ENCODE peak calls at places on chromosomes 13 and 19, in nine cellular contexts. One of them, this sample, is unnamed.

GRCh38 chr13:110382229-110382628 is 75.1 kb downstream of the COL4A2 start:
- DNase-seq in choroid plexus epithelial cell: peak; percentile 88
- DNase-seq in WTC11: no peak
- DNase-seq in BJ: no peak
- DNase-seq in uterus: no peak
- DNase-seq in cardiac fibroblast: peak; percentile 98
- DNase-seq in K562: no peak
- DNase-seq in astrocyte: peak; percentile 87
- DNase-seq in AG04449: no peak
- DNase-seq in this sample: no peak

GRCh38 chr13:21481359-21481758 is 22.3 kb upstream of the ZDHHC20 start:
- DNase-seq in astrocyte: no peak
- DNase-seq in choroid plexus epithelial cell: no peak
- DNase-seq in uterus: no peak
- DNase-seq in K562: no peak
- DNase-seq in BJ: no peak
- DNase-seq in cardiac fibroblast: no peak
- DNase-seq in WTC11: no peak
- DNase-seq in AG04449: no peak
- DNase-seq in this sample: no peak

GRCh38 chr19:1451916-1452801 is 2.2 kb downstream of the APC2 start:
- DNase-seq in AG04449: no peak
- DNase-seq in cardiac fibroblast: no peak
- DNase-seq in uterus: no peak
- DNase-seq in K562: no peak
- DNase-seq in BJ: no peak
- DNase-seq in WTC11: peak; percentile 61
- DNase-seq in astrocyte: no peak
- DNase-seq in choroid plexus epithelial cell: no peak
- DNase-seq in this sample: no peak

GRCh38 chr19:13169769-13170168 is 19.6 kb downstream of the IER2 start:
- DNase-seq in choroid plexus epithelial cell: no peak
- DNase-seq in uterus: no peak
- DNase-seq in cardiac fibroblast: peak; percentile 51
- DNase-seq in astrocyte: peak; percentile 48
- DNase-seq in WTC11: no peak
- DNase-seq in K562: peak; percentile 39
- DNase-seq in AG04449: no peak
- DNase-seq in BJ: no peak
- DNase-seq in this sample: no peak

GRCh38 chr19:34120846-34121639 is 51.3 kb upstream of the LSM14A start:
- DNase-seq in choroid plexus epithelial cell: peak; percentile 79
- DNase-seq in AG04449: no peak
- DNase-seq in cardiac fibroblast: peak; percentile 71
- DNase-seq in uterus: no peak
- DNase-seq in BJ: no peak
- DNase-seq in astrocyte: peak; percentile 16
- DNase-seq in WTC11: peak; percentile 66
- DNase-seq in K562: peak; percentile 52
- DNase-seq in this sample: peak; percentile 77

GRCh38 chr13:111184685-111185401 is 69.7 kb downstream of the ARHGEF7 start:
- DNase-seq in uterus: no peak
- DNase-seq in AG04449: no peak
- DNase-seq in K562: no peak
- DNase-seq in WTC11: no peak
- DNase-seq in choroid plexus epithelial cell: peak; percentile 52
- DNase-seq in astrocyte: no peak
- DNase-seq in BJ: no peak
- DNase-seq in cardiac fibroblast: peak; percentile 71
- DNase-seq in this sample: peak; percentile 70

GRCh38 chr13:113962975-113963374 is 10.9 kb downstream of the C13orf46 start:
- DNase-seq in cardiac fibroblast: no peak
- DNase-seq in uterus: no peak
- DNase-seq in BJ: no peak
- DNase-seq in astrocyte: no peak
- DNase-seq in K562: no peak
- DNase-seq in AG04449: no peak
- DNase-seq in choroid plexus epithelial cell: no peak
- DNase-seq in WTC11: no peak
- DNase-seq in this sample: no peak

GRCh38 chr19:47994209-47994802 is at the start of gene ELSPBP1:
- DNase-seq in AG04449: no peak
- DNase-seq in choroid plexus epithelial cell: no peak
- DNase-seq in WTC11: no peak
- DNase-seq in astrocyte: no peak
- DNase-seq in BJ: no peak
- DNase-seq in cardiac fibroblast: no peak
- DNase-seq in K562: no peak
- DNase-seq in uterus: no peak
- DNase-seq in this sample: no peak

GRCh38 chr19:51368366-51369282 is at the start of gene CLDND2:
- DNase-seq in cardiac fibroblast: no peak
- DNase-seq in AG04449: no peak
- DNase-seq in WTC11: no peak
- DNase-seq in uterus: no peak
- DNase-seq in astrocyte: no peak
- DNase-seq in choroid plexus epithelial cell: no peak
- DNase-seq in K562: peak; percentile 47
- DNase-seq in BJ: no peak
- DNase-seq in this sample: peak; percentile 72

GRCh38 chr13:77584111-77584510 is 48.6 kb downstream of the SCEL start:
- DNase-seq in WTC11: no peak
- DNase-seq in AG04449: no peak
- DNase-seq in cardiac fibroblast: no peak
- DNase-seq in K562: no peak
- DNase-seq in uterus: no peak
- DNase-seq in choroid plexus epithelial cell: no peak
- DNase-seq in BJ: no peak
- DNase-seq in astrocyte: no peak
- DNase-seq in this sample: no peak

GRCh38 chr13:23799945-23800344 is 89.3 kb downstream of the MIPEP start:
- DNase-seq in uterus: no peak
- DNase-seq in K562: no peak
- DNase-seq in BJ: no peak
- DNase-seq in WTC11: no peak
- DNase-seq in AG04449: no peak
- DNase-seq in astrocyte: no peak
- DNase-seq in choroid plexus epithelial cell: peak; percentile 56
- DNase-seq in cardiac fibroblast: peak; percentile 37
- DNase-seq in this sample: peak; percentile 12

GRCh38 chr19:12727745-12728433 is 4.2 kb upstream of the TNPO2 start:
- DNase-seq in K562: no peak
- DNase-seq in AG04449: no peak
- DNase-seq in WTC11: no peak
- DNase-seq in cardiac fibroblast: no peak
- DNase-seq in astrocyte: no peak
- DNase-seq in choroid plexus epithelial cell: no peak
- DNase-seq in uterus: no peak
- DNase-seq in BJ: no peak
- DNase-seq in this sample: no peak

GRCh38 chr19:39941615-39942507 is 7.4 kb upstream of the FCGBP start:
- DNase-seq in WTC11: no peak
- DNase-seq in K562: no peak
- DNase-seq in astrocyte: peak; percentile 27
- DNase-seq in uterus: no peak
- DNase-seq in cardiac fibroblast: peak; percentile 43
- DNase-seq in AG04449: peak; percentile 12
- DNase-seq in BJ: no peak
- DNase-seq in choroid plexus epithelial cell: peak; percentile 87
- DNase-seq in this sample: peak; percentile 76

GRCh38 chr13:91136806-91137205 is 210.7 kb upstream of the MIR17HG start:
- DNase-seq in cardiac fibroblast: no peak
- DNase-seq in uterus: no peak
- DNase-seq in choroid plexus epithelial cell: no peak
- DNase-seq in astrocyte: no peak
- DNase-seq in BJ: no peak
- DNase-seq in K562: peak; percentile 67
- DNase-seq in WTC11: no peak
- DNase-seq in AG04449: no peak
- DNase-seq in this sample: no peak

GRCh38 chr13:109790951-109791605 is 4.7 kb upstream of the IRS2 start:
- DNase-seq in uterus: no peak
- DNase-seq in astrocyte: no peak
- DNase-seq in AG04449: no peak
- DNase-seq in K562: no peak
- DNase-seq in WTC11: no peak
- DNase-seq in cardiac fibroblast: peak; percentile 59
- DNase-seq in BJ: no peak
- DNase-seq in choroid plexus epithelial cell: peak; percentile 77
- DNase-seq in this sample: peak; percentile 33

GRCh38 chr19:19064098-19064722 is 416 bp downstream of the SLC25A42 start:
- DNase-seq in cardiac fibroblast: no peak
- DNase-seq in uterus: no peak
- DNase-seq in WTC11: no peak
- DNase-seq in AG04449: no peak
- DNase-seq in BJ: no peak
- DNase-seq in K562: no peak
- DNase-seq in choroid plexus epithelial cell: no peak
- DNase-seq in astrocyte: no peak
- DNase-seq in this sample: peak; percentile 24

GRCh38 chr13:94192576-94192975 is 286.9 kb downstream of the DCT start:
- DNase-seq in K562: no peak
- DNase-seq in WTC11: peak; percentile 50
- DNase-seq in BJ: no peak
- DNase-seq in choroid plexus epithelial cell: peak; percentile 63
- DNase-seq in AG04449: no peak
- DNase-seq in astrocyte: no peak
- DNase-seq in cardiac fibroblast: peak; percentile 47
- DNase-seq in uterus: no peak
- DNase-seq in this sample: peak; percentile 33
- TF ChIP-seq CTCF in K562: no peak
- TF ChIP-seq CTCF in WTC11: peak; percentile 49
- TF ChIP-seq CTCF in BJ: peak; percentile 53
- TF ChIP-seq CTCF in choroid plexus epithelial cell: peak; percentile 70
- TF ChIP-seq CTCF in AG04449: peak; percentile 57
- TF ChIP-seq CTCF in astrocyte: peak; percentile 29
- TF ChIP-seq CTCF in cardiac fibroblast: peak; percentile 47
- TF ChIP-seq CTCF in uterus: no peak
- TF ChIP-seq CTCF in this sample: no peak

DNA sequence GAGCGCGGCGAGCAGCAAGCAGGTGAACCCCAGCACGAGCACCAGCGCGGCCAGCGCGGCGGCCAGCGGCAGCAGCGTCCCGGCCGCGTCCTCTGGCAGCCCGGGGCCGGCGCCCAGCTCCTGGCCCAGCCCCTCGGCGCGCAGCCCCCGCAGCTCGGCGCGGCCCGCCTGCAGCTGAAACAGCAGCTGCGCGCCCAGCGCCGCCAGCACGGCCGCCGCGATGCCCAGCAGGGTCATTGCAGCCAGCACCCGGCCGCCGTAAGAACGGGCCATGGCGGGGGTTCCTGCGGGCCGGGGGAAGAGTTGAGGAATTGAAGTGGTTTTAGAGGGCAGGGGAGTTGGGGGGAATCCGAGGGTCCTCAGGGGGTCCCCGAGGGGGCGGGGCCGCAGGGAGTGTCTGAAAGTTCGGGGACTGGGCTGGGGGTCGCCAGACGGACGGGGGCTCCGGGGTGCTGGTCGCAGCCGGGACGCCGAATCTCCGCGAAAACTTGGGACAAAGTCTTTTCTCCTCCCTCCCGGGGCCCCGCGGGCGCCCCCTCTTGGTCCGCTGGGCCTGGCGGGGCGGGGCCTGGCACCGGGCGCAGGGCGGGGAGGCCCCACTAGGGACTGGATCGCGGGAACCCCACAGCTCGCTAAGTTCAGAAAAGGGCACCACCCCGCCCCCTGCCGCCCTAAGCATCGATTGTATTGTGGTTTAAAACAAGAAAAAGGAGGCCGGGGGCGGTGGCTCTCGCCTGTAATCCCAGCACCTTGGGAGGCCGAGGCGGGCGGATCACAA is at the start of gene TMEM221:
- DNase-seq in choroid plexus epithelial cell: no peak
- DNase-seq in astrocyte: no peak
- DNase-seq in AG04449: no peak
- DNase-seq in uterus: peak; percentile 76
- DNase-seq in BJ: no peak
- DNase-seq in cardiac fibroblast: peak; percentile 30
- DNase-seq in K562: peak; percentile 91
- DNase-seq in WTC11: peak; percentile 78
- DNase-seq in this sample: peak; percentile 83
- TF ChIP-seq CTCF in choroid plexus epithelial cell: peak; percentile 50
- TF ChIP-seq CTCF in astrocyte: no peak
- TF ChIP-seq CTCF in AG04449: peak; percentile 58
- TF ChIP-seq CTCF in uterus: peak; percentile 37
- TF ChIP-seq CTCF in BJ: peak; percentile 62
- TF ChIP-seq CTCF in cardiac fibroblast: peak; percentile 45
- TF ChIP-seq CTCF in K562: peak; percentile 69
- TF ChIP-seq CTCF in WTC11: peak; percentile 40
- TF ChIP-seq CTCF in this sample: peak; percentile 74

GRCh38 chr13:53351040-53351439 is 322.4 kb downstream of the OLFM4 start:
- DNase-seq in choroid plexus epithelial cell: no peak
- DNase-seq in BJ: no peak
- DNase-seq in uterus: no peak
- DNase-seq in AG04449: no peak
- DNase-seq in K562: no peak
- DNase-seq in WTC11: no peak
- DNase-seq in astrocyte: no peak
- DNase-seq in cardiac fibroblast: no peak
- DNase-seq in this sample: no peak
- TF ChIP-seq CTCF in choroid plexus epithelial cell: no peak
- TF ChIP-seq CTCF in BJ: no peak
- TF ChIP-seq CTCF in uterus: no peak
- TF ChIP-seq CTCF in AG04449: no peak
- TF ChIP-seq CTCF in K562: no peak
- TF ChIP-seq CTCF in WTC11: no peak
- TF ChIP-seq CTCF in astrocyte: no peak
- TF ChIP-seq CTCF in cardiac fibroblast: no peak
- TF ChIP-seq CTCF in this sample: no peak

GRCh38 chr13:50911051-50911690 is 1.6 kb downstream of the RNASEH2B start:
- DNase-seq in AG04449: no peak
- DNase-seq in WTC11: no peak
- DNase-seq in uterus: no peak
- DNase-seq in K562: peak; percentile 26
- DNase-seq in BJ: no peak
- DNase-seq in cardiac fibroblast: peak; percentile 11
- DNase-seq in astrocyte: no peak
- DNase-seq in choroid plexus epithelial cell: peak; percentile 9
- DNase-seq in this sample: no peak

GRCh38 chr13:50908371-50908770 is 1.2 kb upstream of the RNASEH2B start:
- DNase-seq in cardiac fibroblast: no peak
- DNase-seq in choroid plexus epithelial cell: no peak
- DNase-seq in uterus: no peak
- DNase-seq in AG04449: no peak
- DNase-seq in K562: no peak
- DNase-seq in WTC11: no peak
- DNase-seq in astrocyte: no peak
- DNase-seq in BJ: no peak
- DNase-seq in this sample: no peak

GRCh38 chr13:50911937-50912624 is 2.5 kb downstream of the RNASEH2B start:
- DNase-seq in astrocyte: peak; percentile 79
- DNase-seq in cardiac fibroblast: peak; percentile 91
- DNase-seq in K562: peak; percentile 60
- DNase-seq in WTC11: peak; percentile 97
- DNase-seq in AG04449: peak; percentile 29
- DNase-seq in BJ: no peak
- DNase-seq in choroid plexus epithelial cell: peak; percentile 95
- DNase-seq in uterus: peak; percentile 89
- DNase-seq in this sample: peak; percentile 98

GRCh38 chr13:50909605-50910482 is at the start of gene RNASEH2B:
- DNase-seq in BJ: no peak
- DNase-seq in choroid plexus epithelial cell: peak; percentile 63
- DNase-seq in uterus: peak; percentile 69
- DNase-seq in K562: peak; percentile 73
- DNase-seq in AG04449: no peak
- DNase-seq in astrocyte: peak; percentile 52
- DNase-seq in cardiac fibroblast: peak; percentile 59
- DNase-seq in WTC11: peak; percentile 67
- DNase-seq in this sample: peak; percentile 75

GRCh38 chr13:50910483-50910805 is 853 bp downstream of the RNASEH2B start:
- DNase-seq in astrocyte: peak; percentile 48
- DNase-seq in BJ: no peak
- DNase-seq in cardiac fibroblast: peak; percentile 62
- DNase-seq in AG04449: no peak
- DNase-seq in choroid plexus epithelial cell: peak; percentile 37
- DNase-seq in uterus: peak; percentile 49
- DNase-seq in WTC11: peak; percentile 44
- DNase-seq in K562: no peak
- DNase-seq in this sample: no peak
- TF ChIP-seq CTCF in astrocyte: no peak
- TF ChIP-seq CTCF in BJ: no peak
- TF ChIP-seq CTCF in cardiac fibroblast: peak; percentile 6
- TF ChIP-seq CTCF in AG04449: no peak
- TF ChIP-seq CTCF in choroid plexus epithelial cell: no peak
- TF ChIP-seq CTCF in uterus: no peak
- TF ChIP-seq CTCF in WTC11: no peak
- TF ChIP-seq CTCF in K562: no peak
- TF ChIP-seq CTCF in this sample: no peak